ENCODE peak calls at places on chromosomes 7 and 10, in six cellular contexts. D is NCI-H2081, R is left lung, W is SW 1271, Y is non-pigmented ciliary epithelial cell, M is ureter. P is an unnamed sample.

GRCh38 chr7:66921396-66921917 is 432 bp downstream of the TMEM248 start:
- DNase-seq in M (peak; percentile 52), D (peak; percentile 68), R (peak; percentile 43), Y (no peak), W (no peak), P (no peak)

GRCh38 chr10:48305905-48306264 is 592 bp upstream of the MAPK8 start:
- DNase-seq in W (no peak), D (no peak), Y (no peak), M (no peak), R (no peak), P (no peak)

GRCh38 chr7:115306541-115306940 is 384.6 kb downstream of the MDFIC start:
- DNase-seq in D (peak; percentile 6), Y (no peak), M (no peak), R (no peak), W (no peak), P (no peak)

GRCh38 chr7:96663457-96663856 is 46.2 kb downstream of the SEM1 start:
- DNase-seq in Y (no peak), R (no peak), D (peak; percentile 48), M (no peak), W (no peak), P (no peak)

GRCh38 chr10:63120554-63120953 is 12.6 kb upstream of the NRBF2 start:
- DNase-seq in M (no peak), W (no peak), Y (peak; percentile 65), R (no peak), D (no peak), P (no peak)

GRCh38 chr10:57706576-57707299 is 561.0 kb downstream of the IPMK start:
- DNase-seq in W (no peak), D (no peak), Y (no peak), M (no peak), R (no peak), P (no peak)

GRCh38 chr10:11430421-11431275 is 180.8 kb downstream of the USP6NL start:
- DNase-seq in W (no peak), Y (no peak), M (no peak), R (no peak), D (no peak), P (no peak)

GRCh38 chr10:93456480-93456879 is 25.7 kb downstream of the MYOF start:
- DNase-seq in Y (no peak), W (no peak), D (no peak), M (no peak), R (no peak), P (no peak)

GRCh38 chr10:70776455-70777005 is 8.6 kb downstream of the TBATA start:
- DNase-seq in D (no peak), W (no peak), R (no peak), M (no peak), Y (no peak), P (no peak)

GRCh38 chr7:29243777-29244655 is 49.4 kb downstream of the CHN2 start:
- DNase-seq in W (no peak), M (no peak), Y (no peak), D (no peak), R (no peak), P (no peak)